ENCODE peak calls at places on chromosomes 16 and 17, in nine cellular contexts. K is cardiac fibroblast; R is thyroid gland; N is Panc1; H is CD8-positive, alpha-beta T cell; F is AG09309; V is uterus; Z is fibroblast of the aortic adventitia; P is stomach. U is an unnamed sample.

GRCh38 chr17:75980188-75981018 is 1.4 kb downstream of the TEN1 start:
- DNase-seq in K (peak), R (peak), N (no peak), H (no peak), F (no peak), V (no peak), Z (no peak), P (no peak), U (no peak)

GRCh38 chr16:49281843-49282642 is 405 bp upstream of the CBLN1 start:
- DNase-seq in K (peak), R (peak), N (no peak), H (peak), F (no peak), V (peak), Z (peak), P (peak), U (no peak)

GRCh38 chr17:57424777-57425188 is 168.5 kb downstream of the MSI2 start:
- DNase-seq in K (peak), R (no peak), N (no peak), H (no peak), F (no peak), V (no peak), Z (no peak), P (no peak), U (no peak)

GRCh38 chr16:77866769-77867168 is 78.4 kb downstream of the VAT1L start:
- DNase-seq in K (no peak), R (no peak), N (no peak), H (no peak), F (no peak), V (no peak), Z (no peak), P (no peak), U (no peak)

GRCh38 chr17:18270046-18270850 is 9.8 kb downstream of the MIEF2 start:
- DNase-seq in K (no peak), R (no peak), N (no peak), H (no peak), F (no peak), V (no peak), Z (no peak), P (no peak), U (no peak)

GRCh38 chr16:31179153-31179746 is 689 bp upstream of the FUS start:
- DNase-seq in K (peak), R (no peak), N (no peak), H (no peak), F (no peak), V (no peak), Z (no peak), P (no peak), U (no peak)

GRCh38 chr17:27295945-27296344 is 2.0 kb downstream of the WSB1 start:
- DNase-seq in K (peak), R (no peak), N (no peak), H (no peak), F (no peak), V (no peak), Z (no peak), P (no peak), U (no peak)

GRCh38 chr16:48335961-48336360 is 49.3 kb downstream of the SIAH1 start:
- DNase-seq in K (peak), R (no peak), N (no peak), H (no peak), F (no peak), V (no peak), Z (peak), P (no peak), U (no peak)

GRCh38 chr17:57732062-57732461 is 13.0 kb downstream of the CCDC182 start:
- DNase-seq in K (no peak), R (peak), N (no peak), H (no peak), F (no peak), V (no peak), Z (no peak), P (no peak), U (no peak)

GRCh38 chr16:24829153-24829552 is 16.6 kb upstream of the SLC5A11 start:
- DNase-seq in K (no peak), R (no peak), N (no peak), H (no peak), F (no peak), V (no peak), Z (no peak), P (no peak), U (no peak)

GRCh38 chr16:69476920-69477418 is 52.5 kb downstream of the CYB5B start:
- DNase-seq in K (peak), R (no peak), N (peak), H (no peak), F (peak), V (no peak), Z (peak), P (no peak), U (peak)

GRCh38 chr16:84773312-84773711 is 46.5 kb upstream of the CRISPLD2 start:
- DNase-seq in K (no peak), R (no peak), N (no peak), H (no peak), F (no peak), V (no peak), Z (no peak), P (no peak), U (no peak)

GRCh38 chr16:7997966-7998365 is 592.3 kb downstream of the TMEM114 start:
- DNase-seq in K (no peak), R (no peak), N (no peak), H (no peak), F (no peak), V (no peak), Z (no peak), P (no peak), U (no peak)

GRCh38 chr17:57388326-57388725 is 132.0 kb downstream of the MSI2 start:
- DNase-seq in K (no peak), R (no peak), N (no peak), H (no peak), F (no peak), V (no peak), Z (no peak), P (no peak), U (no peak)

GRCh38 chr17:48589060-48589830 is 796 bp downstream of the HOXB3 start:
- DNase-seq in K (no peak), R (no peak), N (no peak), H (no peak), F (no peak), V (no peak), Z (no peak), P (no peak), U (no peak)

GRCh38 chr16:87324411-87325275 is 7.5 kb upstream of the C16orf95 start:
- DNase-seq in K (peak), R (peak), N (no peak), H (peak), F (no peak), V (peak), Z (peak), P (no peak), U (no peak)

GRCh38 chr16:49578435-49579024 is 204.9 kb downstream of the C16orf78 start:
- DNase-seq in K (no peak), R (no peak), N (no peak), H (no peak), F (no peak), V (no peak), Z (no peak), P (no peak), U (no peak)

GRCh38 chr16:72261127-72261526 is 89.2 kb upstream of the PMFBP1 start:
- DNase-seq in K (no peak), R (no peak), N (no peak), H (no peak), F (no peak), V (no peak), Z (no peak), P (no peak), U (no peak)

GRCh38 chr17:67390646-67391480 is 13.8 kb downstream of the PITPNC1 start:
- DNase-seq in K (peak), R (peak), N (peak), H (peak), F (peak), V (no peak), Z (peak), P (peak), U (peak)

GRCh38 chr17:56979091-56979480 is 1.2 kb downstream of the SCPEP1 start:
- DNase-seq in K (no peak), R (no peak), N (no peak), H (no peak), F (no peak), V (no peak), Z (peak), P (no peak), U (no peak)

GRCh38 chr17:40063915-40064531 is 1.3 kb downstream of the THRA start:
- DNase-seq in K (no peak), R (peak), N (no peak), H (no peak), F (no peak), V (no peak), Z (no peak), P (no peak), U (no peak)

GRCh38 chr17:10071141-10071540 is 127.3 kb downstream of the GAS7 start:
- DNase-seq in K (no peak), R (no peak), N (no peak), H (no peak), F (no peak), V (peak), Z (no peak), P (no peak), U (no peak)

GRCh38 chr17:60358611-60359225 is 33.2 kb downstream of the USP32 start:
- DNase-seq in K (no peak), R (no peak), N (no peak), H (no peak), F (no peak), V (no peak), Z (no peak), P (no peak), U (no peak)

GRCh38 chr16:68235882-68236803 is at the start of gene ESRP2:
- DNase-seq in K (no peak), R (peak), N (no peak), H (no peak), F (no peak), V (peak), Z (no peak), P (peak), U (no peak)

DNA sequence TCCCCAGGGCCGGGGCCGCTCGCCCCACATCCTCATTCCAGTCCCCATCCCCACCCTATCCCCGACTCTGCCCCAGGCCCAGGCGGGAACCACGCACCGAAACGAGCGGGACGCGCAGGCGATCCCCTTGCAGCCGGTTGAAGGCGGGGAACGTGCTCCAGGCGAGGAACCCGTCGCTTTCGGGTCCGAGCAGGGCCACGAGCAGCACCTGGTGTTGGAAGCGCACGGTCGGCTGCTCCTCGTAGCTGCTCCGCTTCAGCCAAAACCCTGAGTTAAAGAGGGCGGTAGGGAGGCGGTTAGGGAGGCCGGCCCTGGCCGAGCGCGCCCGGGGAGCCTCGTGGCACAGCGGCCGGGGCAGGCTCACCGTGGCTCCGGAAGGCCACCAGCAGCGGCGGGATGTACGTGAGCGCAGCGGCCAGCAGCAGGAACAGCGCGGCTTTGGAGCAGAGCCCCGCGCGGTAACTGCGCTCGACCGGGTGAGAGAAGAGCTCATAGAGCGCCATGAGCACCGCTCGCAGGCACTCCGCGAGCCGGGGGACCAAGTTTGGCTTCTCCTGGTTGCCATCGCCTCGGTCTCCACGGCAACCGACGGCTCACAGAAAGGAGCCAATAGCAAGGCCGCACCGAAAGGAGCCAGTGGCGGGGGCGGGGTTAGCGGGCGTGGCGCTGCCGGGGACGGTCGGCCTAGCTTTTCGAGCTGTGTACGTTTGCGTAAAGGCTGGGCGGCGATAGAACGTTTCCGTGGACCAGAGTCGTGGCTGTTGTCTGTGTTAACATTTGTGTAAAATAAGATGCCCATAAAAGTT is at the start of gene TMEM231:
- DNase-seq in K (peak), R (peak), N (no peak), H (peak), F (peak), V (peak), Z (peak), P (peak), U (peak)
- TF ChIP-seq CTCF in K (no peak), R (no peak), N (no peak), H (no peak), F (no peak), V (no peak), Z (no peak), P (no peak), U (no peak)

GRCh38 chr17:81868674-81869220 is 2.4 kb downstream of the ARHGDIA start:
- DNase-seq in K (peak), R (peak), N (no peak), H (no peak), F (peak), V (peak), Z (peak), P (no peak), U (no peak)
- H3K4me3 ChIP-seq in K (peak), R (no peak), N (peak), H (no peak), F (peak), V (no peak), Z (peak), P (no peak), U (peak)

DNA sequence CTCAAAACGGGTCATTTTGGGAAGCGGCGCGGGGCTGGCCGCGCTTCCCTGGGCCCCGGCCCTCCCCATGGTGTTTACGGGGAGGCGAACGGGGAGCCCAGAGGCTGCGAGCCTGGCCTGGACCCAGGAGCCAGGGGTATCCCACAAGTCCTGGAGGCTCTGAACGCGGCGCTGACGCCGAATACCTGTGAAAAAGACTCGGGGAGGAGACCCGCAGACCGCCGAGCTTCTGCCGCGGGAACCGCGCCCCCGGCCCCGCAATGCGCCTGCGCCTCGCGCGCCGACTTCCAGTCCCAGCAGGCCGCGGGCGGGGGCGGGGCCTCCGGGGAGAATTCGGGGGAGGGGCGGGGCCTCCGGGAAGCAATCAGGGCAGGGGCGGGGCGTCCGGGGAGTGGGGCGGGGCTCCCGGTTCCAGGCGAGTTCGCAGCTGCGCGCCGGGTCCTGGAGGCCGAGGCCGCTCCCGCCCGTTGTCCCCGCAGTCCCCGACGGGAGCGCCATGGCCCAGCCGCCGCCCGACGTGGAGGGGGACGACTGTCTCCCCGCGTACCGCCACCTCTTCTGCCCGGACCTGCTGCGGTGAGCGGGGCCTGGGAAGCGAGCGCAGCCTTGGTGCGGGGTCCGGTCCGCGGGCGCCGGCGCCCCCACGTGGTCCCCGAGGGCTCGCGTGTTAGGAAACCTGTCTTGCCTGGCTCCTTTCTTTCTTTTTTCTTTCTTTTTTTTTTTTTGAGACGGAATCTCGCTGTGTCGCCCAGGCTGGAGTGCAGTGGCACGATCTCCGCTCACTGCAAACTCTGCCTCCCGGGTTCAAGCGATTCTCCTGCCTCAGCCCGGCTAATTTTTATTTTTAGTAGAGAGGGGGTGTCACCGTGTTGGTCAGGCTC is at the start of gene DECR2:
- DNase-seq in K (peak), R (peak), N (no peak), H (peak), F (no peak), V (peak), Z (peak), P (peak), U (no peak)
- TF ChIP-seq CTCF in K (no peak), R (peak), N (peak), H (peak), F (peak), V (peak), Z (peak), P (peak), U (peak)

DNA sequence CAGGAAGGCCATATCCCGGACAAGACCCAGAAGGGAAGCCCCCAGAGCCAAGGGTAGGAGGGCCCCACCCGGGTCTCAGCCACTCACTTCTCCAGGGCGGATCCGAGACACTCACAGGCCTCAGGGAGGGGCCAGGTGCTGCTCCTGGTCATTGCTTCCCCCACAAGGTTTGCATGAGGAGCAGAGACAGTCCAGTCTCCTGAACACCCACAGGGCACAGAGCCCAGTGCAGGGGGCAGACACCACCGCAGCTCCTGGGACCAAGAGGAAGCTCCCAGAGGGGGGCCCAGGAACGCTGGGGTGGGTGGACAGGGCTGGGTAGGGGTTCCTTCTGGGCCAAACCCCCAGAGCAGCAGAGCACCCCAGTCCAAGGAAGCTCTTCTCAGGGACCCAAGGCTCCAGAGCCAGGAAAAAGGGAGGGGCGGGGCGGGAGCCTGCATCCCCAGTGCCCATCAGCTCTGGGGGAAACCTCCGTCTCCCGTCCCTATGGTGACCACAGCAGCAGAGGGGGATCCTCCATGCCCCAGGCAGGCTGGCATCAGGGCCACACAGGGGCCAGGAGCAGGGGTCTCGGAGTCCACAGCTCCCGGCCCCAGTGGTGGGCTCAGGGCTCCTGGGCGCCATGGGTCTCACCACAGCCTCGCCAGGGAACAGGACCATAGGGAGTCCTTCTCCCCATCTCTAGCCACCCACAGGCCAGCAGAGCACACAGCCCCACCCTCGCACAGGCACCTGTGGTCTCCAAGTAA is 816 bp upstream of the MRPL28 start:
- DNase-seq in K (no peak), R (no peak), N (no peak), H (no peak), F (no peak), V (no peak), Z (no peak), P (no peak), U (no peak)
- H3K4me3 ChIP-seq in K (no peak), R (no peak), N (peak), H (peak), F (no peak), V (peak), Z (peak), P (peak), U (no peak)

GRCh38 chr17:46191332-46192210 is 1.7 kb downstream of the KANSL1 start:
- DNase-seq in K (peak), R (peak), N (no peak), H (no peak), F (no peak), V (no peak), Z (peak), P (no peak), U (no peak)
- TF ChIP-seq CTCF in K (no peak), R (no peak), N (no peak), H (no peak), F (no peak), V (no peak), Z (no peak), P (no peak), U (no peak)